ENCODE peak calls at places on chromosomes 13 and 19, in nine cellular contexts. F, G, U, J, O, I, A, L and C are unnamed samples. For H3K9me3 and H3K4me1, the result is how much of the 10 kb centered on the place peaks cover.

GRCh38 chr13:66397133-66397532 is 833.0 kb downstream of the PCDH9 start:
- DNase-seq in J (no peak), A (no peak), F (no peak), I (no peak), L (no peak), G (no peak), O (no peak), U (no peak), C (no peak)

GRCh38 chr13:78022164-78022877 is 103.7 kb upstream of the EDNRB start:
- DNase-seq in A (peak), J (no peak), L (peak), I (peak), O (peak), U (no peak), F (peak), G (no peak), C (peak)

GRCh38 chr19:40600086-40600917 is 867 bp upstream of the LTBP4 start:
- DNase-seq in O (peak), L (no peak), A (no peak), J (peak), U (no peak), G (no peak), F (no peak), I (no peak), C (no peak)

GRCh38 chr13:41520699-41521630 is 63.6 kb downstream of the RGCC start:
- DNase-seq in G (no peak), A (no peak), J (no peak), O (no peak), L (no peak), U (no peak), I (no peak), F (no peak), C (no peak)

GRCh38 chr19:1855828-1856255 is 7.5 kb downstream of the KLF16 start:
- DNase-seq in G (peak), F (peak), I (no peak), U (no peak), A (no peak), O (no peak), J (no peak), L (no peak), C (peak)

GRCh38 chr13:100512422-100512821 is 76.2 kb downstream of the GGACT start:
- DNase-seq in G (no peak), U (no peak), O (no peak), J (no peak), I (no peak), L (no peak), A (no peak), F (no peak), C (no peak)

GRCh38 chr13:109156181-109156935 is 526.9 kb downstream of the MYO16 start:
- DNase-seq in U (no peak), G (no peak), A (no peak), L (no peak), I (no peak), F (no peak), J (no peak), O (peak), C (no peak)

GRCh38 chr19:21483589-21484170 is 21.7 kb upstream of the ZNF429 start:
- DNase-seq in F (peak), L (peak), U (peak), A (peak), O (peak), G (peak), J (peak), I (peak), C (peak)

GRCh38 chr13:22463089-22463488 is 717.7 kb upstream of the SGCG start:
- DNase-seq in F (no peak), A (no peak), O (no peak), J (no peak), G (no peak), L (no peak), U (no peak), I (no peak), C (no peak)

DNA sequence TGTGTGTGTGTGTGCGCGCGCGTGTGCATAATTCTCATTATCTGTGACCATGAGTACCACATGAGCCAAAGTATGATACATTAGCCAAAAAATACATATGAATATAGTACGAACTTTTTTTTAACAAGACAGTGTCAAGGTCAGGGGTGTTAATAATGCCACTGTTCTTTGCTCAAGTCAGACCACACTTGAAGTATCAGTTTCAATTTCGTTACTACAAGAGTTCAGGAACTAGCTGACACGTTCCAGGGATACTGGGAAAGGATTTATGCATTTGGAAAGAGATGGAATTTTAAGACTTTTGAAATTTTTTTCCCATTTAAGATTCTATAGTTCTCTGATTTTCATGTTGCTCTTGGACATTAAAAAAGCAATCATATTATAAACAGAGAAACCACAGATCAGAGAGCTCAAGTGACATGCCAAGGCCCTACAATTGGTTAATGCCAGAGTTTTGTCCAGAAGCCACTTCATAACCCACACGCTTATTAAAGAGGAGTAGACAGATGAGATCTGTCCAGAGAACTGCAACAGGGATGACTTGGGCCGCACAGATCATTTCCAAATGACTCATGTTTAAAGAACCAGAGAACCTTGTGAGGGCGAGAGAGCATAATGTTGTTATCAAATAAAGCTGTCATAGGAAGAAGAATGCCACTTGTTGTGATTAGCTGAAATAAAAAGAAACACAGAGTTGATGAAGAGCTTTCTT is 718.8 kb upstream of the SGCG start:
- DNase-seq in A (no peak), O (no peak), G (no peak), L (no peak), I (no peak), U (no peak), F (no peak), J (no peak), C (no peak)
- H3K9me3 ChIP-seq in A (under half), O (under half), G (under half), L (under half), I (under half), U (under half), F (under half), J (under half), C (under half)

GRCh38 chr13:42808572-42808971 is 27.2 kb downstream of the FAM216B start:
- DNase-seq in A (no peak), L (no peak), G (no peak), U (no peak), J (no peak), I (no peak), F (no peak), O (no peak), C (no peak)
- TF ChIP-seq CTCF in A (no peak), L (no peak), G (no peak), U (no peak), J (no peak), I (no peak), F (no peak), O (no peak), C (no peak)

GRCh38 chr13:110394371-110394841 is 87.3 kb downstream of the COL4A2 start:
- DNase-seq in L (no peak), J (no peak), O (no peak), A (no peak), F (no peak), G (no peak), U (no peak), I (no peak), C (no peak)
- H3K4me1 ChIP-seq in L (under half), J (under half), O (under half), A (under half), F (under half), G (under half), U (under half), I (under half), C (under half)

GRCh38 chr19:15895876-15896430 is 1.9 kb downstream of the CYP4F2 start:
- DNase-seq in U (no peak), G (no peak), L (no peak), J (no peak), F (no peak), I (no peak), O (no peak), A (no peak), C (no peak)
- H3K9me3 ChIP-seq in U (under half), G (under half), L (under half), J (under half), F (under half), I (under half), O (under half), A (under half), C (under half)

GRCh38 chr13:114146629-114147028 is 14.2 kb upstream of the RASA3 start:
- DNase-seq in I (no peak), J (peak), A (no peak), F (no peak), G (no peak), O (no peak), L (no peak), U (no peak), C (no peak)
- TF ChIP-seq CTCF in I (no peak), J (no peak), A (no peak), F (no peak), G (no peak), O (no peak), L (no peak), U (no peak), C (no peak)

GRCh38 chr19:38619361-38620174 is 580 bp downstream of the EIF3K start:
- DNase-seq in G (no peak), A (no peak), F (no peak), O (no peak), L (no peak), J (no peak), U (no peak), I (no peak), C (no peak)

GRCh38 chr19:38629568-38629967 is 10.6 kb downstream of the EIF3K start:
- DNase-seq in F (no peak), U (no peak), L (no peak), G (no peak), A (no peak), O (no peak), J (no peak), I (no peak), C (no peak)

GRCh38 chr19:38626401-38626800 is 7.4 kb downstream of the EIF3K start:
- DNase-seq in L (no peak), J (no peak), U (no peak), G (no peak), A (no peak), I (no peak), O (no peak), F (no peak), C (no peak)

DNA sequence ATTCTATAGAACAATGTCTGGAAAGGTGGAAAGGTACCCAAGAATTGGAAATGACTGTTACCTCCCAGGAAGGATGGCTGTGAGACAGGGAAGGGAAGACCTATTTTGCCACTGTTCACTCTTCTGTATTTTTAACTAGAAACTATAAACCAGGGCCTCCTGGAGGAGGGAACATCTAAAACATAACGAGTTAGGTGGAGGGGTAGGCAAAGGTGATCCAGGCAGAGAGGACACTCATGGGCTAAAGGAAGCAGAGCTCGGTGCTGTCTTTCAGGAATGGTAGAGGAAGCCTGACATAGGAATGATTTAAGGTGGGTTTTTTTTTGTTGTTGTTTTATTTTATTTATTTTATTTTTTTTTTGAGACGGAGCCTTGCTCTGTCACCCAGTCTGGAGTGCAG is 5.8 kb downstream of the EIF3K start:
- DNase-seq in A (no peak), F (no peak), U (no peak), I (no peak), G (no peak), J (no peak), O (no peak), L (no peak), C (no peak)
- H3K4me1 ChIP-seq in A (under half), F (under half), U (under half), I (under half), G (under half), J (under half), O (under half), L (under half), C (under half)

GRCh38 chr19:22607653-22608430 is 26.3 kb upstream of the ZNF492 start:
- DNase-seq in F (no peak), L (no peak), A (no peak), O (peak), U (no peak), I (no peak), J (no peak), G (peak), C (no peak)

GRCh38 chr19:22608441-22608840 is 25.7 kb upstream of the ZNF492 start:
- DNase-seq in L (no peak), A (no peak), I (no peak), G (peak), J (no peak), F (no peak), O (peak), U (no peak), C (no peak)

GRCh38 chr19:22606954-22607652 is 27.0 kb upstream of the ZNF492 start:
- DNase-seq in O (peak), U (peak), F (no peak), G (peak), I (no peak), J (no peak), L (no peak), A (no peak), C (no peak)

GRCh38 chr19:22610121-22610520 is 24.0 kb upstream of the ZNF492 start:
- DNase-seq in A (no peak), L (no peak), I (no peak), F (no peak), J (no peak), U (no peak), O (peak), G (peak), C (no peak)

DNA sequence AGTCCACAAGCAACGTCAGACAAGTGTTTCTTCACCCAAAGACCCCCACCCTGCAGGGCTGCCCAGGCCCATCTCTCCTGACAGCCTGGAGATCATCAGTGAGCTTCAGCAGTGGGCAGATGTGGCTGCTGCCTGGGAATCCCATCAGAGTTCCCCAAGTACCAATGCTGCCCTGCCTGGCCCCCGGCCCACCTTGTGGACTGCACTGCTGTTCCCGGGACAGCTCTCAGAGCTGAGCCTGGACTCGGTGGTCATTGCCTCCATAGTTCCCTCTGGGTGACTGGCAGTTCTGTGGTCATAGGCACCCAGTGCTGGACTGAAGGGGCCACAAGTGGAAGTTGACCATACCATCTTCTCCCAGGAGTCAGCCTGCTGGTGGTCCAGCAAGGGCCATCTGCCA is 24.5 kb upstream of the ZNF492 start:
- DNase-seq in F (no peak), O (peak), A (no peak), L (no peak), J (no peak), I (no peak), G (peak), U (no peak), C (no peak)
- H3K9me3 ChIP-seq in F (under half), O (under half), A (under half), L (under half), J (under half), I (under half), G (under half), U (under half), C (under half)